ENCODE peak calls at places on chromosomes 5 and 9, in ten cellular contexts. X is NCI-H1105; R is hippocampal formation; F is stimulated activated CD8-positive, alpha-beta memory T cell treated with anti-CD3 and anti-CD28 coated beads, Interleukin-15, amount 100 ng/mL, for 1 hour; H is GM13976; B is MCF 10A; U is GM03348; T is RWPE1; G is activated CD8-positive, alpha-beta memory T cell treated with anti-CD3 and anti-CD28 coated beads for 48 hours; Y is T-helper 9 cell. L is an unnamed sample.
A peak's percentile ranks its signal among the peaks of the same experiment; 100 is the strongest.

GRCh38 chr9:119556129-119556875 is 187.1 kb upstream of the BRINP1 start:
- DNase-seq in X (peak; percentile 21), R (peak; percentile 61), F (no peak), H (peak; percentile 76), B (peak; percentile 40), U (peak; percentile 93), T (peak; percentile 74), G (peak; percentile 27), Y (peak; percentile 1), L (peak; percentile 15)

GRCh38 chr9:106583751-106584150 is 279.2 kb upstream of the ZNF462 start:
- DNase-seq in X (no peak), R (no peak), F (no peak), H (no peak), B (peak; percentile 69), U (no peak), T (peak; percentile 91), G (no peak), Y (no peak), L (peak; percentile 21)

GRCh38 chr5:169085656-169086055 is 215.3 kb downstream of the SLIT3 start:
- DNase-seq in X (no peak), R (no peak), F (no peak), H (no peak), B (no peak), U (no peak), T (peak; percentile 26), G (no peak), Y (no peak), L (no peak)

GRCh38 chr5:169161022-169161680 is 139.8 kb downstream of the SLIT3 start:
- DNase-seq in X (no peak), R (no peak), F (no peak), H (no peak), B (peak; percentile 97), U (peak; percentile 93), T (peak; percentile 50), G (no peak), Y (no peak), L (peak; percentile 90)

GRCh38 chr9:15813076-15813475 is 260.2 kb downstream of the CCDC171 start:
- DNase-seq in X (no peak), R (no peak), F (no peak), H (no peak), B (no peak), U (no peak), T (no peak), G (no peak), Y (no peak), L (no peak)

GRCh38 chr5:57358796-57359592 is 123.6 kb downstream of the ACTBL2 start:
- DNase-seq in X (no peak), R (no peak), F (no peak), H (no peak), B (no peak), U (no peak), T (no peak), G (no peak), Y (no peak), L (no peak)

GRCh38 chr9:128244443-128245226 is 31.2 kb downstream of the GOLGA2 start:
- DNase-seq in X (no peak), R (no peak), F (no peak), H (peak; percentile 56), B (no peak), U (peak; percentile 97), T (no peak), G (no peak), Y (no peak), L (no peak)

GRCh38 chr5:107359033-107359915 is 311.5 kb downstream of the EFNA5 start:
- DNase-seq in X (no peak), R (no peak), F (no peak), H (no peak), B (no peak), U (no peak), T (no peak), G (no peak), Y (no peak), L (peak; percentile 30)

GRCh38 chr5:174491265-174491664 is 233.1 kb upstream of the MSX2 start:
- DNase-seq in X (no peak), R (no peak), F (no peak), H (no peak), B (no peak), U (no peak), T (no peak), G (no peak), Y (no peak), L (no peak)